ENCODE peak calls at places on chromosomes 13 and 19, in six cellular contexts. L is fibroblast of pulmonary artery, V is fibroblast of lung, X is psoas muscle, G is lower lobe of right lung, R is B cell. E is an unnamed sample.
A peak's percentile ranks its signal among the peaks of the same experiment; 100 is the strongest.

GRCh38 chr19:4012092-4012974 is 4.8 kb downstream of the PIAS4 start:
- DNase-seq in L (no peak), V (no peak), X (no peak), G (no peak), R (no peak), E (no peak)

GRCh38 chr13:38180670-38181069 is 169.0 kb upstream of the UFM1 start:
- DNase-seq in L (no peak), V (no peak), X (no peak), G (no peak), R (no peak), E (no peak)

GRCh38 chr13:46202188-46202795 is 9.4 kb upstream of the LRRC63 start:
- DNase-seq in L (no peak), V (no peak), X (no peak), G (no peak), R (no peak), E (no peak)

GRCh38 chr13:46553521-46553885 is 533 bp downstream of the LRCH1 start:
- DNase-seq in L (no peak), V (no peak), X (no peak), G (peak; percentile 53), R (no peak), E (no peak)

GRCh38 chr13:76937416-76937815 is 10.9 kb upstream of the ACOD1 start:
- DNase-seq in L (peak; percentile 97), V (peak; percentile 95), X (no peak), G (no peak), R (no peak), E (peak; percentile 96)

GRCh38 chr13:71522976-71523517 is 344.0 kb downstream of the DACH1 start:
- DNase-seq in L (no peak), V (no peak), X (no peak), G (no peak), R (no peak), E (no peak)

GRCh38 chr13:42422681-42423080 is 150.7 kb downstream of the AKAP11 start:
- DNase-seq in L (no peak), V (no peak), X (no peak), G (no peak), R (no peak), E (no peak)

GRCh38 chr13:78129850-78130249 is 211.2 kb upstream of the EDNRB start:
- DNase-seq in L (no peak), V (no peak), X (no peak), G (no peak), R (no peak), E (no peak)

GRCh38 chr13:33138441-33138840 is 122.2 kb downstream of the KL start:
- DNase-seq in L (no peak), V (no peak), X (no peak), G (no peak), R (no peak), E (no peak)

GRCh38 chr13:90618133-90618532 is 729.4 kb upstream of the MIR17HG start:
- DNase-seq in L (no peak), V (no peak), X (no peak), G (no peak), R (no peak), E (no peak)

GRCh38 chr19:33472696-33473624 is 48.6 kb downstream of the PEPD start:
- DNase-seq in L (peak; percentile 74), V (peak; percentile 99), X (no peak), G (peak; percentile 37), R (no peak), E (peak; percentile 98)

GRCh38 chr13:27176772-27177171 is 5.2 kb upstream of the USP12 start:
- DNase-seq in L (no peak), V (no peak), X (no peak), G (no peak), R (no peak), E (no peak)

GRCh38 chr13:27182054-27182453 is 10.4 kb upstream of the USP12 start:
- DNase-seq in L (no peak), V (no peak), X (no peak), G (no peak), R (no peak), E (no peak)

GRCh38 chr13:27182844-27183497 is 11.4 kb upstream of the USP12 start:
- DNase-seq in L (peak; percentile 87), V (peak; percentile 94), X (peak; percentile 69), G (no peak), R (no peak), E (peak; percentile 83)

GRCh38 chr13:27174766-27175455 is 3.3 kb upstream of the USP12 start:
- DNase-seq in L (no peak), V (no peak), X (no peak), G (no peak), R (no peak), E (no peak)

GRCh38 chr13:27177852-27178251 is 6.2 kb upstream of the USP12 start:
- DNase-seq in L (no peak), V (no peak), X (no peak), G (no peak), R (no peak), E (no peak)
- TF ChIP-seq CTCF in L (no peak), V (no peak), X (no peak), G (no peak), R (no peak), E (no peak)

DNA sequence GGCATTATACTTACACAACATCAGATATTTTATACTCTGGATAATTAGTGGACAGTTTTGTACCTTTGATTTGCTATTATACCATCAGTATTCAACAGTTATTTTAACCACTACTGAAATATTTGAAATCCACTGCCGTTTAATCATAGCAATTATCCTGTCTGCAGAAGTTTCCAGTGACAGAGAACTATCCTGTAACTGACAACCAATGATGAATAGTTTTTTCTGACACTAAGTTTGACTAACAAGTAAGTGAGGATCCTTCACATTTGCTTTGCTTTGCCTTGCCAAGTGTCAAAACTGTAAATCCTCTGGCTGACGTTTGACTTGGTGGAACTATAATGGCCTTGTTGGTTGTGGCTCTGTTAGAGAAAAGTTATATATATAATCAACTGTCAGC is 410.7 kb downstream of the GPC5 start:
- DNase-seq in L (no peak), V (no peak), X (no peak), G (no peak), R (no peak), E (no peak)
- TF ChIP-seq CTCF in L (no peak), V (no peak), X (no peak), G (no peak), R (no peak), E (no peak)

DNA sequence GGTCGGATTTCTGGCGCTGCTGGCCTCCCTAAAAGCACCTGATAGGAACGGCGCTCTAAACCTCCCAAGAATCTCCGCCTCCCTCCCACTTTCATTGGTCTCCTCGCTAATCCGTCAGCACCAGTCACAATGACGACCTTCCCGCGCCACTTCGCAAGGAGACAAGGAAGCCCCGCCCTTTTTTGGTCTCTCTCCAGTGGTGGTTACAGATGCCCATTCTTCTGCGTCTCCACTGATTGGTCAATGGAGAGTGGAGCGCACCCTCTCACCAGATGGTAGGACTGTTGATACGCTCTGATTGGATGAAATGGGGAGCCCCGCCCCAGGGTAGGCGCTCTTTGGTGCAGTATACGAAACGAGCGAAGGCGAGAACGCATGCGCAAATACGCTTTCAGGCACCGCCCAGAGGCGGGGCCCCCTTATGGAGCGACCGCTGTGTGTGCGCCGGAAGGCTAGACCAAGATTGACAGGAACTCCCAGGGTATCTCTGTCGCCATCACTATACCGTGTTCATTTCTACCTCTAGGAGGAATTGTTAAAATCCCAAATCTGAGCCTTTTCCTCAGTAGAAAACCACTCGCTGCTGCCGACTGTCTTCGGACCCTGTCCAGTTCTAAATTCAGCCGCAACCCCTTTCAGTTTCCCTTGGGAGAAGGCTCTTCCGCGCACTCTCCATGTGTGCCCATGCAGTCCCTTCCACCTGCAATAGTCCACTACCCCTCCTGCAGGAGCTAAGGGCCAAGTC is 617 bp upstream of the HNRNPL start:
- DNase-seq in L (peak; percentile 100), V (peak; percentile 100), X (peak; percentile 99), G (peak; percentile 99), R (peak; percentile 100), E (peak; percentile 100)
- TF ChIP-seq CTCF in L (no peak), V (peak; percentile 12), X (peak; percentile 34), G (peak; percentile 32), R (peak; percentile 14), E (peak; percentile 7)

GRCh38 chr13:49248433-49249002 is 793 bp downstream of the CDADC1 start:
- DNase-seq in L (no peak), V (peak; percentile 43), X (no peak), G (peak; percentile 47), R (no peak), E (peak; percentile 25)
- TF ChIP-seq CTCF in L (peak; percentile 31), V (peak; percentile 41), X (no peak), G (no peak), R (no peak), E (peak; percentile 35)

E was measured in astrocyte of the spinal cord.